ENCODE peak calls at places on chromosomes 3 and 15, in six cellular contexts. One of them, this sample, is unnamed.

GRCh38 chr3:194541483-194541882 is 54.7 kb upstream of the ATP13A3 start:
- DNase-seq in stimulated activated CD8-positive, alpha-beta memory T cell treated with anti-CD3 and anti-CD28 coated beads, Interleukin-7, amount 100 ng/mL, for 1 hour: no peak
- DNase-seq in T-helper 2 cell: no peak
- DNase-seq in ELF-1: no peak
- DNase-seq in NCI-H1092 treated with DMSO at 0.1 percent for 48 hours: no peak
- DNase-seq in T-cell: no peak
- DNase-seq in this sample: no peak

GRCh38 chr15:50939911-50940310 is 31.4 kb downstream of the AP4E1 start:
- DNase-seq in stimulated activated CD8-positive, alpha-beta memory T cell treated with anti-CD3 and anti-CD28 coated beads, Interleukin-7, amount 100 ng/mL, for 1 hour: no peak
- DNase-seq in NCI-H1092 treated with DMSO at 0.1 percent for 48 hours: no peak
- DNase-seq in ELF-1: no peak
- DNase-seq in T-cell: no peak
- DNase-seq in T-helper 2 cell: no peak
- DNase-seq in this sample: no peak

GRCh38 chr3:190001426-190001825 is 119.3 kb downstream of the P3H2 start:
- DNase-seq in T-cell: no peak
- DNase-seq in stimulated activated CD8-positive, alpha-beta memory T cell treated with anti-CD3 and anti-CD28 coated beads, Interleukin-7, amount 100 ng/mL, for 1 hour: no peak
- DNase-seq in ELF-1: no peak
- DNase-seq in T-helper 2 cell: no peak
- DNase-seq in NCI-H1092 treated with DMSO at 0.1 percent for 48 hours: no peak
- DNase-seq in this sample: no peak

GRCh38 chr3:42526616-42527367 is 24.3 kb downstream of the VIPR1 start:
- DNase-seq in ELF-1: peak; percentile 9
- DNase-seq in NCI-H1092 treated with DMSO at 0.1 percent for 48 hours: no peak
- DNase-seq in stimulated activated CD8-positive, alpha-beta memory T cell treated with anti-CD3 and anti-CD28 coated beads, Interleukin-7, amount 100 ng/mL, for 1 hour: no peak
- DNase-seq in T-helper 2 cell: no peak
- DNase-seq in T-cell: peak; percentile 35
- DNase-seq in this sample: peak; percentile 27

GRCh38 chr3:16334909-16335308 is 69.9 kb downstream of the OXNAD1 start:
- DNase-seq in ELF-1: no peak
- DNase-seq in stimulated activated CD8-positive, alpha-beta memory T cell treated with anti-CD3 and anti-CD28 coated beads, Interleukin-7, amount 100 ng/mL, for 1 hour: no peak
- DNase-seq in T-cell: no peak
- DNase-seq in NCI-H1092 treated with DMSO at 0.1 percent for 48 hours: no peak
- DNase-seq in T-helper 2 cell: no peak
- DNase-seq in this sample: peak; percentile 73

GRCh38 chr3:195259564-195260285 is 11.2 kb downstream of the XXYLT1 start:
- DNase-seq in stimulated activated CD8-positive, alpha-beta memory T cell treated with anti-CD3 and anti-CD28 coated beads, Interleukin-7, amount 100 ng/mL, for 1 hour: peak; percentile 81
- DNase-seq in T-cell: peak; percentile 79
- DNase-seq in NCI-H1092 treated with DMSO at 0.1 percent for 48 hours: peak; percentile 75
- DNase-seq in ELF-1: peak; percentile 94
- DNase-seq in T-helper 2 cell: peak; percentile 83
- DNase-seq in this sample: peak; percentile 98

GRCh38 chr15:34584321-34584668 is 844 bp upstream of the GOLGA8B start:
- DNase-seq in T-helper 2 cell: no peak
- DNase-seq in stimulated activated CD8-positive, alpha-beta memory T cell treated with anti-CD3 and anti-CD28 coated beads, Interleukin-7, amount 100 ng/mL, for 1 hour: no peak
- DNase-seq in NCI-H1092 treated with DMSO at 0.1 percent for 48 hours: no peak
- DNase-seq in ELF-1: peak; percentile 22
- DNase-seq in T-cell: no peak
- DNase-seq in this sample: no peak

GRCh38 chr3:37922721-37923575 is 61.3 kb downstream of the CTDSPL start:
- DNase-seq in stimulated activated CD8-positive, alpha-beta memory T cell treated with anti-CD3 and anti-CD28 coated beads, Interleukin-7, amount 100 ng/mL, for 1 hour: no peak
- DNase-seq in T-helper 2 cell: no peak
- DNase-seq in NCI-H1092 treated with DMSO at 0.1 percent for 48 hours: no peak
- DNase-seq in ELF-1: no peak
- DNase-seq in T-cell: no peak
- DNase-seq in this sample: no peak

GRCh38 chr15:70091649-70092461 is 5.9 kb downstream of the TLE3 start:
- DNase-seq in NCI-H1092 treated with DMSO at 0.1 percent for 48 hours: peak; percentile 73
- DNase-seq in stimulated activated CD8-positive, alpha-beta memory T cell treated with anti-CD3 and anti-CD28 coated beads, Interleukin-7, amount 100 ng/mL, for 1 hour: no peak
- DNase-seq in T-cell: no peak
- DNase-seq in T-helper 2 cell: no peak
- DNase-seq in ELF-1: peak; percentile 82
- DNase-seq in this sample: peak; percentile 28

GRCh38 chr15:74725845-74726773 is 781 bp upstream of the CYP1A1 start:
- DNase-seq in NCI-H1092 treated with DMSO at 0.1 percent for 48 hours: no peak
- DNase-seq in stimulated activated CD8-positive, alpha-beta memory T cell treated with anti-CD3 and anti-CD28 coated beads, Interleukin-7, amount 100 ng/mL, for 1 hour: no peak
- DNase-seq in T-helper 2 cell: peak; percentile 23
- DNase-seq in ELF-1: peak; percentile 55
- DNase-seq in T-cell: peak; percentile 29
- DNase-seq in this sample: peak; percentile 58

GRCh38 chr3:183327343-183327742 is 74.3 kb downstream of the B3GNT5 start:
- DNase-seq in stimulated activated CD8-positive, alpha-beta memory T cell treated with anti-CD3 and anti-CD28 coated beads, Interleukin-7, amount 100 ng/mL, for 1 hour: no peak
- DNase-seq in T-cell: no peak
- DNase-seq in NCI-H1092 treated with DMSO at 0.1 percent for 48 hours: no peak
- DNase-seq in T-helper 2 cell: no peak
- DNase-seq in ELF-1: no peak
- DNase-seq in this sample: no peak

GRCh38 chr15:25439456-25439836 is 622 bp upstream of the UBE3A start:
- DNase-seq in NCI-H1092 treated with DMSO at 0.1 percent for 48 hours: peak; percentile 39
- DNase-seq in ELF-1: no peak
- DNase-seq in stimulated activated CD8-positive, alpha-beta memory T cell treated with anti-CD3 and anti-CD28 coated beads, Interleukin-7, amount 100 ng/mL, for 1 hour: no peak
- DNase-seq in T-cell: no peak
- DNase-seq in T-helper 2 cell: peak; percentile 7
- DNase-seq in this sample: no peak

GRCh38 chr15:59294961-59295741 is 77.5 kb downstream of the MYO1E start:
- DNase-seq in NCI-H1092 treated with DMSO at 0.1 percent for 48 hours: no peak
- DNase-seq in T-helper 2 cell: no peak
- DNase-seq in stimulated activated CD8-positive, alpha-beta memory T cell treated with anti-CD3 and anti-CD28 coated beads, Interleukin-7, amount 100 ng/mL, for 1 hour: no peak
- DNase-seq in ELF-1: no peak
- DNase-seq in T-cell: no peak
- DNase-seq in this sample: peak; percentile 82

GRCh38 chr15:59885832-59886231 is 118.3 kb upstream of the FOXB1 start:
- DNase-seq in ELF-1: no peak
- DNase-seq in NCI-H1092 treated with DMSO at 0.1 percent for 48 hours: peak; percentile 55
- DNase-seq in T-cell: no peak
- DNase-seq in T-helper 2 cell: no peak
- DNase-seq in stimulated activated CD8-positive, alpha-beta memory T cell treated with anti-CD3 and anti-CD28 coated beads, Interleukin-7, amount 100 ng/mL, for 1 hour: no peak
- DNase-seq in this sample: peak; percentile 43

GRCh38 chr15:30962079-30962478 is 29.3 kb downstream of the MTMR10 start:
- DNase-seq in ELF-1: no peak
- DNase-seq in NCI-H1092 treated with DMSO at 0.1 percent for 48 hours: no peak
- DNase-seq in stimulated activated CD8-positive, alpha-beta memory T cell treated with anti-CD3 and anti-CD28 coated beads, Interleukin-7, amount 100 ng/mL, for 1 hour: no peak
- DNase-seq in T-cell: no peak
- DNase-seq in T-helper 2 cell: no peak
- DNase-seq in this sample: no peak

GRCh38 chr15:88388702-88389101 is 78.5 kb downstream of the MRPL46 start:
- DNase-seq in NCI-H1092 treated with DMSO at 0.1 percent for 48 hours: no peak
- DNase-seq in ELF-1: peak; percentile 8
- DNase-seq in T-cell: no peak
- DNase-seq in T-helper 2 cell: no peak
- DNase-seq in stimulated activated CD8-positive, alpha-beta memory T cell treated with anti-CD3 and anti-CD28 coated beads, Interleukin-7, amount 100 ng/mL, for 1 hour: no peak
- DNase-seq in this sample: no peak

GRCh38 chr15:76696840-76697239 is 208.3 kb downstream of the SCAPER start:
- DNase-seq in NCI-H1092 treated with DMSO at 0.1 percent for 48 hours: no peak
- DNase-seq in stimulated activated CD8-positive, alpha-beta memory T cell treated with anti-CD3 and anti-CD28 coated beads, Interleukin-7, amount 100 ng/mL, for 1 hour: no peak
- DNase-seq in ELF-1: no peak
- DNase-seq in T-cell: no peak
- DNase-seq in T-helper 2 cell: no peak
- DNase-seq in this sample: no peak

GRCh38 chr3:45225465-45226205 is 452 bp downstream of the TMEM158 start:
- DNase-seq in stimulated activated CD8-positive, alpha-beta memory T cell treated with anti-CD3 and anti-CD28 coated beads, Interleukin-7, amount 100 ng/mL, for 1 hour: no peak
- DNase-seq in T-cell: peak; percentile 19
- DNase-seq in T-helper 2 cell: no peak
- DNase-seq in NCI-H1092 treated with DMSO at 0.1 percent for 48 hours: peak; percentile 19
- DNase-seq in ELF-1: no peak
- DNase-seq in this sample: peak; percentile 38

GRCh38 chr15:70528270-70528706 is 235.1 kb downstream of the UACA start:
- DNase-seq in T-helper 2 cell: no peak
- DNase-seq in NCI-H1092 treated with DMSO at 0.1 percent for 48 hours: peak; percentile 23
- DNase-seq in ELF-1: peak; percentile 62
- DNase-seq in T-cell: peak; percentile 31
- DNase-seq in stimulated activated CD8-positive, alpha-beta memory T cell treated with anti-CD3 and anti-CD28 coated beads, Interleukin-7, amount 100 ng/mL, for 1 hour: no peak
- DNase-seq in this sample: peak; percentile 79

GRCh38 chr3:28050895-28051294 is 190.5 kb upstream of the CMC1 start:
- DNase-seq in T-cell: no peak
- DNase-seq in NCI-H1092 treated with DMSO at 0.1 percent for 48 hours: no peak
- DNase-seq in stimulated activated CD8-positive, alpha-beta memory T cell treated with anti-CD3 and anti-CD28 coated beads, Interleukin-7, amount 100 ng/mL, for 1 hour: no peak
- DNase-seq in ELF-1: no peak
- DNase-seq in T-helper 2 cell: no peak
- DNase-seq in this sample: peak; percentile 58

GRCh38 chr3:144843099-144843498 is 871.5 kb downstream of the DIPK2A start:
- DNase-seq in T-cell: no peak
- DNase-seq in stimulated activated CD8-positive, alpha-beta memory T cell treated with anti-CD3 and anti-CD28 coated beads, Interleukin-7, amount 100 ng/mL, for 1 hour: no peak
- DNase-seq in ELF-1: peak; percentile 5
- DNase-seq in T-helper 2 cell: no peak
- DNase-seq in NCI-H1092 treated with DMSO at 0.1 percent for 48 hours: no peak
- DNase-seq in this sample: no peak

GRCh38 chr15:39597751-39598185 is 16.9 kb downstream of the THBS1 start:
- DNase-seq in stimulated activated CD8-positive, alpha-beta memory T cell treated with anti-CD3 and anti-CD28 coated beads, Interleukin-7, amount 100 ng/mL, for 1 hour: no peak
- DNase-seq in T-cell: no peak
- DNase-seq in NCI-H1092 treated with DMSO at 0.1 percent for 48 hours: no peak
- DNase-seq in ELF-1: no peak
- DNase-seq in T-helper 2 cell: no peak
- DNase-seq in this sample: peak; percentile 65

GRCh38 chr3:184737063-184737462 is 25.2 kb upstream of the MAGEF1 start:
- DNase-seq in NCI-H1092 treated with DMSO at 0.1 percent for 48 hours: no peak
- DNase-seq in T-helper 2 cell: no peak
- DNase-seq in stimulated activated CD8-positive, alpha-beta memory T cell treated with anti-CD3 and anti-CD28 coated beads, Interleukin-7, amount 100 ng/mL, for 1 hour: no peak
- DNase-seq in T-cell: no peak
- DNase-seq in ELF-1: no peak
- DNase-seq in this sample: no peak

GRCh38 chr3:163939926-163940325 is 1138.4 kb downstream of the SI start:
- DNase-seq in T-helper 2 cell: no peak
- DNase-seq in ELF-1: peak; percentile 20
- DNase-seq in stimulated activated CD8-positive, alpha-beta memory T cell treated with anti-CD3 and anti-CD28 coated beads, Interleukin-7, amount 100 ng/mL, for 1 hour: no peak
- DNase-seq in T-cell: no peak
- DNase-seq in NCI-H1092 treated with DMSO at 0.1 percent for 48 hours: no peak
- DNase-seq in this sample: no peak

GRCh38 chr15:28978011-28978378 is 92.2 kb downstream of the APBA2 start:
- DNase-seq in NCI-H1092 treated with DMSO at 0.1 percent for 48 hours: no peak
- DNase-seq in stimulated activated CD8-positive, alpha-beta memory T cell treated with anti-CD3 and anti-CD28 coated beads, Interleukin-7, amount 100 ng/mL, for 1 hour: no peak
- DNase-seq in T-helper 2 cell: no peak
- DNase-seq in T-cell: no peak
- DNase-seq in ELF-1: no peak
- DNase-seq in this sample: no peak

GRCh38 chr3:56753206-56753605 is 48.5 kb downstream of the ARHGEF3 start:
- DNase-seq in ELF-1: no peak
- DNase-seq in NCI-H1092 treated with DMSO at 0.1 percent for 48 hours: no peak
- DNase-seq in stimulated activated CD8-positive, alpha-beta memory T cell treated with anti-CD3 and anti-CD28 coated beads, Interleukin-7, amount 100 ng/mL, for 1 hour: no peak
- DNase-seq in T-helper 2 cell: no peak
- DNase-seq in T-cell: no peak
- DNase-seq in this sample: peak; percentile 67

GRCh38 chr3:49805367-49805782 is 2.3 kb downstream of the INKA1 start:
- DNase-seq in ELF-1: no peak
- DNase-seq in stimulated activated CD8-positive, alpha-beta memory T cell treated with anti-CD3 and anti-CD28 coated beads, Interleukin-7, amount 100 ng/mL, for 1 hour: no peak
- DNase-seq in T-helper 2 cell: no peak
- DNase-seq in NCI-H1092 treated with DMSO at 0.1 percent for 48 hours: no peak
- DNase-seq in T-cell: no peak
- DNase-seq in this sample: peak; percentile 98

GRCh38 chr3:171459130-171459941 is 869 bp downstream of the TNIK start:
- DNase-seq in ELF-1: peak; percentile 47
- DNase-seq in T-helper 2 cell: peak; percentile 33
- DNase-seq in stimulated activated CD8-positive, alpha-beta memory T cell treated with anti-CD3 and anti-CD28 coated beads, Interleukin-7, amount 100 ng/mL, for 1 hour: peak; percentile 18
- DNase-seq in NCI-H1092 treated with DMSO at 0.1 percent for 48 hours: peak; percentile 51
- DNase-seq in T-cell: peak; percentile 68
- DNase-seq in this sample: peak; percentile 54

GRCh38 chr15:85582076-85582718 is 201.8 kb downstream of the AKAP13 start:
- DNase-seq in T-cell: peak; percentile 44
- DNase-seq in stimulated activated CD8-positive, alpha-beta memory T cell treated with anti-CD3 and anti-CD28 coated beads, Interleukin-7, amount 100 ng/mL, for 1 hour: no peak
- DNase-seq in T-helper 2 cell: no peak
- DNase-seq in NCI-H1092 treated with DMSO at 0.1 percent for 48 hours: no peak
- DNase-seq in ELF-1: no peak
- DNase-seq in this sample: peak; percentile 85

GRCh38 chr15:95903352-95903751 is 427.1 kb upstream of the NR2F2 start:
- DNase-seq in stimulated activated CD8-positive, alpha-beta memory T cell treated with anti-CD3 and anti-CD28 coated beads, Interleukin-7, amount 100 ng/mL, for 1 hour: no peak
- DNase-seq in T-cell: no peak
- DNase-seq in T-helper 2 cell: no peak
- DNase-seq in ELF-1: no peak
- DNase-seq in NCI-H1092 treated with DMSO at 0.1 percent for 48 hours: no peak
- DNase-seq in this sample: no peak

GRCh38 chr3:15964605-15965061 is 166.9 kb upstream of the ANKRD28 start:
- DNase-seq in T-helper 2 cell: no peak
- DNase-seq in stimulated activated CD8-positive, alpha-beta memory T cell treated with anti-CD3 and anti-CD28 coated beads, Interleukin-7, amount 100 ng/mL, for 1 hour: no peak
- DNase-seq in T-cell: no peak
- DNase-seq in NCI-H1092 treated with DMSO at 0.1 percent for 48 hours: no peak
- DNase-seq in ELF-1: no peak
- DNase-seq in this sample: peak; percentile 21

GRCh38 chr15:36726224-36726623 is 146.8 kb downstream of the CDIN1 start:
- DNase-seq in stimulated activated CD8-positive, alpha-beta memory T cell treated with anti-CD3 and anti-CD28 coated beads, Interleukin-7, amount 100 ng/mL, for 1 hour: no peak
- DNase-seq in T-helper 2 cell: no peak
- DNase-seq in ELF-1: no peak
- DNase-seq in NCI-H1092 treated with DMSO at 0.1 percent for 48 hours: no peak
- DNase-seq in T-cell: no peak
- DNase-seq in this sample: no peak

GRCh38 chr3:108181172-108181571 is 41.1 kb downstream of the IFT57 start:
- DNase-seq in NCI-H1092 treated with DMSO at 0.1 percent for 48 hours: no peak
- DNase-seq in ELF-1: no peak
- DNase-seq in T-helper 2 cell: no peak
- DNase-seq in T-cell: no peak
- DNase-seq in stimulated activated CD8-positive, alpha-beta memory T cell treated with anti-CD3 and anti-CD28 coated beads, Interleukin-7, amount 100 ng/mL, for 1 hour: no peak
- DNase-seq in this sample: no peak

GRCh38 chr3:188026191-188026968 is 127.6 kb upstream of the LPP start:
- DNase-seq in T-helper 2 cell: no peak
- DNase-seq in stimulated activated CD8-positive, alpha-beta memory T cell treated with anti-CD3 and anti-CD28 coated beads, Interleukin-7, amount 100 ng/mL, for 1 hour: no peak
- DNase-seq in T-cell: no peak
- DNase-seq in ELF-1: no peak
- DNase-seq in NCI-H1092 treated with DMSO at 0.1 percent for 48 hours: no peak
- DNase-seq in this sample: no peak

GRCh38 chr3:140292154-140292553 is 357.2 kb downstream of the CLSTN2 start:
- DNase-seq in T-helper 2 cell: no peak
- DNase-seq in NCI-H1092 treated with DMSO at 0.1 percent for 48 hours: no peak
- DNase-seq in ELF-1: no peak
- DNase-seq in T-cell: no peak
- DNase-seq in stimulated activated CD8-positive, alpha-beta memory T cell treated with anti-CD3 and anti-CD28 coated beads, Interleukin-7, amount 100 ng/mL, for 1 hour: no peak
- DNase-seq in this sample: no peak

GRCh38 chr3:62696011-62696410 is 179.2 kb downstream of the CADPS start:
- DNase-seq in T-helper 2 cell: no peak
- DNase-seq in ELF-1: no peak
- DNase-seq in T-cell: no peak
- DNase-seq in stimulated activated CD8-positive, alpha-beta memory T cell treated with anti-CD3 and anti-CD28 coated beads, Interleukin-7, amount 100 ng/mL, for 1 hour: no peak
- DNase-seq in NCI-H1092 treated with DMSO at 0.1 percent for 48 hours: no peak
- DNase-seq in this sample: no peak

GRCh38 chr3:134334231-134334900 is 39.9 kb downstream of the AMOTL2 start:
- DNase-seq in ELF-1: peak; percentile 24
- DNase-seq in NCI-H1092 treated with DMSO at 0.1 percent for 48 hours: no peak
- DNase-seq in stimulated activated CD8-positive, alpha-beta memory T cell treated with anti-CD3 and anti-CD28 coated beads, Interleukin-7, amount 100 ng/mL, for 1 hour: no peak
- DNase-seq in T-cell: no peak
- DNase-seq in T-helper 2 cell: no peak
- DNase-seq in this sample: peak; percentile 41

GRCh38 chr3:30269751-30270445 is 336.5 kb upstream of the TGFBR2 start:
- DNase-seq in ELF-1: no peak
- DNase-seq in NCI-H1092 treated with DMSO at 0.1 percent for 48 hours: no peak
- DNase-seq in stimulated activated CD8-positive, alpha-beta memory T cell treated with anti-CD3 and anti-CD28 coated beads, Interleukin-7, amount 100 ng/mL, for 1 hour: no peak
- DNase-seq in T-helper 2 cell: no peak
- DNase-seq in T-cell: no peak
- DNase-seq in this sample: no peak